ENCODE peak calls at places on chromosomes 3 and 15, in seven cellular contexts. H, M, X, D, U, Q and O are unnamed samples.

GRCh38 chr3:127970966-127971592 is 56.0 kb downstream of the KBTBD12 start:
- DNase-seq in H (no peak), M (peak; percentile 70), X (peak; percentile 40), D (no peak), U (no peak), Q (peak; percentile 24), O (peak; percentile 48)

GRCh38 chr3:27756877-27757276 is 34.8 kb upstream of the EOMES start:
- DNase-seq in H (no peak), M (no peak), X (no peak), D (no peak), U (no peak), Q (no peak), O (no peak)

GRCh38 chr3:184409946-184410500 is 30.2 kb downstream of the CHRD start:
- DNase-seq in H (no peak), M (no peak), X (no peak), D (no peak), U (no peak), Q (no peak), O (no peak)

GRCh38 chr3:180085122-180085710 is 48.5 kb upstream of the PEX5L start:
- DNase-seq in H (no peak), M (no peak), X (no peak), D (no peak), U (no peak), Q (no peak), O (no peak)

GRCh38 chr3:5264896-5265770 is 77.6 kb downstream of the EDEM1 start:
- DNase-seq in H (no peak), M (no peak), X (no peak), D (no peak), U (no peak), Q (no peak), O (no peak)

GRCh38 chr3:116299646-116300081 is 145.6 kb downstream of the LSAMP start:
- DNase-seq in H (no peak), M (no peak), X (no peak), D (no peak), U (no peak), Q (no peak), O (no peak)

GRCh38 chr15:90836296-90836871 is 32.0 kb upstream of the FURIN start:
- DNase-seq in H (no peak), M (no peak), X (no peak), D (no peak), U (no peak), Q (no peak), O (peak; percentile 48)

GRCh38 chr3:128215290-128215689 is 62.0 kb downstream of the EEFSEC start:
- DNase-seq in H (no peak), M (no peak), X (no peak), D (no peak), U (no peak), Q (no peak), O (no peak)

GRCh38 chr3:42117175-42118008 is 26.2 kb downstream of the TRAK1 start:
- DNase-seq in H (no peak), M (peak; percentile 49), X (peak; percentile 13), D (no peak), U (peak; percentile 53), Q (peak; percentile 30), O (peak; percentile 56)

GRCh38 chr15:84840741-84841429 is 23.7 kb downstream of the ALPK3 start:
- DNase-seq in H (peak; percentile 95), M (no peak), X (no peak), D (no peak), U (peak; percentile 79), Q (peak; percentile 96), O (no peak)

GRCh38 chr15:33587773-33588172 is 277.0 kb downstream of the RYR3 start:
- DNase-seq in H (no peak), M (no peak), X (no peak), D (no peak), U (no peak), Q (no peak), O (no peak)

GRCh38 chr15:89359471-89360293 is 25.1 kb upstream of the POLG start:
- DNase-seq in H (no peak), M (peak; percentile 35), X (no peak), D (no peak), U (no peak), Q (no peak), O (peak; percentile 71)

GRCh38 chr3:139572847-139573672 is 33.5 kb upstream of the RBP1 start:
- DNase-seq in H (no peak), M (no peak), X (no peak), D (no peak), U (no peak), Q (no peak), O (no peak)

GRCh38 chr3:62142696-62143095 is 230.7 kb downstream of the FEZF2 start:
- DNase-seq in H (no peak), M (peak; percentile 20), X (no peak), D (no peak), U (no peak), Q (no peak), O (no peak)

GRCh38 chr3:172098698-172099494 is 59.5 kb downstream of the FNDC3B start:
- DNase-seq in H (no peak), M (peak; percentile 59), X (peak; percentile 32), D (no peak), U (no peak), Q (peak; percentile 13), O (peak; percentile 45)

GRCh38 chr3:196138927-196139680 is 57.2 kb upstream of the TFRC start:
- DNase-seq in H (no peak), M (no peak), X (peak; percentile 56), D (no peak), U (no peak), Q (no peak), O (peak; percentile 72)

GRCh38 chr15:59274126-59274970 is 67.7 kb downstream of the LDHAL6B start:
- DNase-seq in H (no peak), M (no peak), X (no peak), D (no peak), U (no peak), Q (no peak), O (no peak)
- H3K4me3 ChIP-seq in H (no peak overlapping the region), M (no peak overlapping the region), X (no peak overlapping the region), D (no peak overlapping the region), U (no peak overlapping the region), Q (no peak overlapping the region), O (no peak overlapping the region)

GRCh38 chr3:40528426-40528825 is 3.7 kb downstream of the ZNF621 start:
- DNase-seq in H (no peak), M (no peak), X (no peak), D (no peak), U (no peak), Q (no peak), O (no peak)

GRCh38 chr3:40532252-40532651 is 7.5 kb downstream of the ZNF621 start:
- DNase-seq in H (no peak), M (no peak), X (no peak), D (no peak), U (no peak), Q (no peak), O (no peak)

GRCh38 chr3:40534283-40534682 is 9.5 kb downstream of the ZNF621 start:
- DNase-seq in H (no peak), M (no peak), X (no peak), D (no peak), U (no peak), Q (no peak), O (no peak)
- H3K36me3 ChIP-seq in H (no peaks in the 10 kb centered on the region), M (peaks cover 12% of the 10 kb centered on the region), X (peaks cover 74% of the 10 kb centered on the region), D (peaks cover 54% of the 10 kb centered on the region), U (peaks cover 98% of the 10 kb centered on the region), Q (peaks cover 14% of the 10 kb centered on the region), O (peaks cover 19% of the 10 kb centered on the region)

GRCh38 chr3:10330319-10330718 is 9.4 kb upstream of the SEC13 start:
- DNase-seq in H (no peak), M (no peak), X (no peak), D (no peak), U (no peak), Q (no peak), O (peak; percentile 48)

GRCh38 chr3:10329495-10330015 is 8.6 kb upstream of the SEC13 start:
- DNase-seq in H (no peak), M (no peak), X (no peak), D (no peak), U (no peak), Q (no peak), O (peak; percentile 28)

GRCh38 chr3:10331320-10331719 is 10.4 kb upstream of the SEC13 start:
- DNase-seq in H (no peak), M (no peak), X (no peak), D (no peak), U (no peak), Q (no peak), O (no peak)

GRCh38 chr3:10328460-10329071 is 7.7 kb upstream of the SEC13 start:
- DNase-seq in H (no peak), M (no peak), X (no peak), D (no peak), U (no peak), Q (no peak), O (peak; percentile 76)

DNA sequence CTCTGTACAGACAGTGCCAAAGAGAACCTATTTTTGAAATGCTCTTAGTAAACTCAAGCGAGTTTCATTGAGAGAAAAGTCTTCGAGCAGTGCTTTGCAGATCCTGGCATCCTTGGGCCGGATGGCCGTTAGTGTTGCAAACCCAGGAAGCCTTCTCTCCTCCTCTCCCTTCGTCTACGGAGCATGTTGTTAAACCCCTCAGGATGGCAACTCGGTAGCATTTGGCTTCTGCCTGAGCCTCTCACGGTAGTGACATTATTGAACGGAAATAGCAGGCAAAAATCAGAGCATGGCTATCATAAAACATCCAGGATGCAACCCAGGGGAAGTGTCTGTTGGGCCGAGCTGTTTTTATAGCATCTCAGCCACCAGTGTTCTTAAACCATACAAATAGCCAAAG is 6.7 kb upstream of the SEC13 start:
- DNase-seq in H (no peak), M (no peak), X (no peak), D (no peak), U (no peak), Q (no peak), O (peak; percentile 30)
- H3K27me3 ChIP-seq in H (no peaks in the 10 kb centered on the region), M (peaks cover 72% of the 10 kb centered on the region), X (no peaks in the 10 kb centered on the region), D (peaks cover 2% of the 10 kb centered on the region), U (peaks cover 51% of the 10 kb centered on the region), Q (peaks cover 4% of the 10 kb centered on the region), O (no peaks in the 10 kb centered on the region)

DNA sequence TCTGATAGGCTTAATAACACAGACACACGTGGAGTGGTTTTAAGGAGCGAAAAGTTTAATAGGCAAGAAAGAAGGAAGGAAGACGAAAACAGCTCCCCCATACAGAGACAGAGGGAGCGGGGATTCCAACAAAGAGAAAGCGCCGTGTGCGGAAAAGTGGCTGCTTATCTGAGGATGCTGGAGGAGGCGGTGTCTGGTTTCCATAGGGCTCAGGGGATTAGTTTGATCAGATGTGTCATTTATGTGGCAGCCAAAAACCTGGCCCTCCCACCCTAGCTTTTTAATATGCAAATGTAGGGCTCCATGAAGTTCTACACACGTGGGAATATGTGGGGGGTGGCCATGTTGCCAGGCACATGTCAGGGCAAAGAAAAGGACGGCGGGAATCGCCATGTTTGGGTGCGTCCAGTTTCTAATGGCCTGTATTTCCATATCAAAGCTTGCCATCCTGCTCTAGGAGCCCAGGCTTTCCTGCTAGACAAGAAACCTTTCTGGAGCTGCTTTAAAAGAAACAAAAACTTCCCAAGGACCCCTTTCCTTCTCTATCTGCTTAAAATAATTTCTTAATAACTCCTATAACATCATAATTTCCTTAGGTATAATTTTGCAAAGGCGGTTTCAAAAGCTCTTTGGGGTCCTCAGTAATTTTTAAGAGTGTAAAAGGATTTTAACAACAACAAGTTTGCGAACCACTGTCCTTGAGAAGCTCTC is 749 bp upstream of the ZNF589 start:
- DNase-seq in H (no peak), M (peak; percentile 70), X (peak; percentile 82), D (no peak), U (no peak), Q (no peak), O (peak; percentile 67)
- H3K4me3 ChIP-seq in H (no peak overlapping the region), M (peak overlapping the region; percentile 73), X (no peak overlapping the region), D (peak overlapping the region; percentile 60), U (peak overlapping the region; percentile 82), Q (no peak overlapping the region), O (peak overlapping the region; percentile 100)